ENCODE peak calls at places on chromosomes 13 and 19, in four cellular contexts. One of them, this sample, is unnamed.

GRCh38 chr13:46982856-46983582 is 86.2 kb upstream of the HTR2A start:
- DNase-seq in GM12865: peak
- DNase-seq in H9: no peak
- DNase-seq in ecto neural progenitor cell: no peak
- DNase-seq in this sample: peak

GRCh38 chr13:106503272-106503671 is 32.2 kb downstream of the EFNB2 start:
- DNase-seq in GM12865: no peak
- DNase-seq in H9: no peak
- DNase-seq in ecto neural progenitor cell: no peak
- DNase-seq in this sample: no peak

GRCh38 chr19:510606-511100 is 3.4 kb downstream of the TPGS1 start:
- DNase-seq in GM12865: peak
- DNase-seq in H9: peak
- DNase-seq in ecto neural progenitor cell: peak
- DNase-seq in this sample: peak

GRCh38 chr19:1651061-1651547 is 1.3 kb downstream of the TCF3 start:
- DNase-seq in GM12865: peak
- DNase-seq in H9: no peak
- DNase-seq in ecto neural progenitor cell: no peak
- DNase-seq in this sample: peak

GRCh38 chr19:15812059-15812722 is 3.3 kb downstream of the OR10H1 start:
- DNase-seq in GM12865: peak
- DNase-seq in H9: no peak
- DNase-seq in ecto neural progenitor cell: no peak
- DNase-seq in this sample: no peak

GRCh38 chr13:46648166-46648607 is 95.2 kb downstream of the LRCH1 start:
- DNase-seq in GM12865: peak
- DNase-seq in H9: no peak
- DNase-seq in ecto neural progenitor cell: no peak
- DNase-seq in this sample: no peak

GRCh38 chr19:33282036-33282686 is 20.2 kb downstream of the CEBPA start:
- DNase-seq in GM12865: no peak
- DNase-seq in H9: no peak
- DNase-seq in ecto neural progenitor cell: no peak
- DNase-seq in this sample: no peak

GRCh38 chr13:21175656-21176194 is 627 bp downstream of the SKA3 start:
- DNase-seq in GM12865: peak
- DNase-seq in H9: no peak
- DNase-seq in ecto neural progenitor cell: no peak
- DNase-seq in this sample: no peak

GRCh38 chr19:52635786-52636570 is 2.2 kb downstream of the ZNF83 start:
- DNase-seq in GM12865: no peak
- DNase-seq in H9: no peak
- DNase-seq in ecto neural progenitor cell: no peak
- DNase-seq in this sample: no peak